ENCODE peak calls at places on chromosomes 13 and 19, in seven cellular contexts. One of them, this sample, is unnamed.

GRCh38 chr19:19115954-19116353 is 22.3 kb downstream of the TMEM161A start:
- DNase-seq in AG04450: no peak
- DNase-seq in foreskin fibroblast: peak; percentile 40
- DNase-seq in epithelial cell of esophagus: no peak
- DNase-seq in brain microvascular endothelial cell: no peak
- DNase-seq in mucosa of descending colon: peak; percentile 67
- DNase-seq in fibroblast of lung: no peak
- DNase-seq in this sample: no peak

GRCh38 chr13:71602327-71602726 is 264.7 kb downstream of the DACH1 start:
- DNase-seq in AG04450: no peak
- DNase-seq in foreskin fibroblast: no peak
- DNase-seq in epithelial cell of esophagus: no peak
- DNase-seq in brain microvascular endothelial cell: no peak
- DNase-seq in mucosa of descending colon: no peak
- DNase-seq in fibroblast of lung: no peak
- DNase-seq in this sample: no peak

GRCh38 chr19:2788237-2788636 is 2.9 kb downstream of the THOP1 start:
- DNase-seq in AG04450: no peak
- DNase-seq in foreskin fibroblast: no peak
- DNase-seq in epithelial cell of esophagus: no peak
- DNase-seq in brain microvascular endothelial cell: no peak
- DNase-seq in mucosa of descending colon: no peak
- DNase-seq in fibroblast of lung: no peak
- DNase-seq in this sample: no peak

GRCh38 chr13:114131581-114132418 is 623 bp downstream of the RASA3 start:
- DNase-seq in AG04450: no peak
- DNase-seq in foreskin fibroblast: peak; percentile 56
- DNase-seq in epithelial cell of esophagus: peak; percentile 22
- DNase-seq in brain microvascular endothelial cell: no peak
- DNase-seq in mucosa of descending colon: no peak
- DNase-seq in fibroblast of lung: peak; percentile 59
- DNase-seq in this sample: no peak

GRCh38 chr19:3351702-3352447 is 14.5 kb upstream of the NFIC start:
- DNase-seq in AG04450: no peak
- DNase-seq in foreskin fibroblast: no peak
- DNase-seq in epithelial cell of esophagus: no peak
- DNase-seq in brain microvascular endothelial cell: no peak
- DNase-seq in mucosa of descending colon: no peak
- DNase-seq in fibroblast of lung: no peak
- DNase-seq in this sample: no peak

GRCh38 chr13:31261241-31261640 is 61.5 kb downstream of the B3GLCT start:
- DNase-seq in AG04450: no peak
- DNase-seq in foreskin fibroblast: peak; percentile 8
- DNase-seq in epithelial cell of esophagus: peak; percentile 36
- DNase-seq in brain microvascular endothelial cell: no peak
- DNase-seq in mucosa of descending colon: no peak
- DNase-seq in fibroblast of lung: no peak
- DNase-seq in this sample: no peak

GRCh38 chr13:50999641-51000040 is 90.0 kb downstream of the RNASEH2B start:
- DNase-seq in AG04450: no peak
- DNase-seq in foreskin fibroblast: no peak
- DNase-seq in epithelial cell of esophagus: peak; percentile 9
- DNase-seq in brain microvascular endothelial cell: no peak
- DNase-seq in mucosa of descending colon: no peak
- DNase-seq in fibroblast of lung: no peak
- DNase-seq in this sample: no peak

GRCh38 chr13:32067149-32067961 is 35.8 kb downstream of the FRY start:
- DNase-seq in AG04450: no peak
- DNase-seq in foreskin fibroblast: no peak
- DNase-seq in epithelial cell of esophagus: no peak
- DNase-seq in brain microvascular endothelial cell: no peak
- DNase-seq in mucosa of descending colon: no peak
- DNase-seq in fibroblast of lung: no peak
- DNase-seq in this sample: no peak

GRCh38 chr13:45769072-45769471 is 67.0 kb downstream of the CBY2 start:
- DNase-seq in AG04450: no peak
- DNase-seq in foreskin fibroblast: no peak
- DNase-seq in epithelial cell of esophagus: no peak
- DNase-seq in brain microvascular endothelial cell: no peak
- DNase-seq in mucosa of descending colon: no peak
- DNase-seq in fibroblast of lung: no peak
- DNase-seq in this sample: no peak

GRCh38 chr19:55692681-55693081 is 17.7 kb downstream of the EPN1 start:
- DNase-seq in AG04450: no peak
- DNase-seq in foreskin fibroblast: no peak
- DNase-seq in epithelial cell of esophagus: no peak
- DNase-seq in brain microvascular endothelial cell: no peak
- DNase-seq in mucosa of descending colon: no peak
- DNase-seq in fibroblast of lung: no peak
- DNase-seq in this sample: no peak

GRCh38 chr13:112007191-112007590 is 59.8 kb upstream of the SOX1 start:
- DNase-seq in AG04450: no peak
- DNase-seq in foreskin fibroblast: no peak
- DNase-seq in epithelial cell of esophagus: no peak
- DNase-seq in brain microvascular endothelial cell: no peak
- DNase-seq in mucosa of descending colon: no peak
- DNase-seq in fibroblast of lung: no peak
- DNase-seq in this sample: no peak

GRCh38 chr19:49896863-49897621 is at the start of gene IL4I1:
- DNase-seq in AG04450: no peak
- DNase-seq in foreskin fibroblast: peak; percentile 41
- DNase-seq in epithelial cell of esophagus: no peak
- DNase-seq in brain microvascular endothelial cell: no peak
- DNase-seq in mucosa of descending colon: peak; percentile 51
- DNase-seq in fibroblast of lung: peak; percentile 20
- DNase-seq in this sample: no peak

GRCh38 chr19:29645911-29646310 is 19.4 kb upstream of the PLEKHF1 start:
- DNase-seq in AG04450: no peak
- DNase-seq in foreskin fibroblast: peak; percentile 61
- DNase-seq in epithelial cell of esophagus: peak; percentile 78
- DNase-seq in brain microvascular endothelial cell: peak; percentile 18
- DNase-seq in mucosa of descending colon: peak; percentile 6
- DNase-seq in fibroblast of lung: peak; percentile 66
- DNase-seq in this sample: no peak
- H3K4me3 ChIP-seq in AG04450: no peak overlapping the region
- H3K4me3 ChIP-seq in foreskin fibroblast: peak overlapping the region; percentile 20
- H3K4me3 ChIP-seq in epithelial cell of esophagus: no peak overlapping the region
- H3K4me3 ChIP-seq in brain microvascular endothelial cell: no peak overlapping the region
- H3K4me3 ChIP-seq in mucosa of descending colon: no peak overlapping the region
- H3K4me3 ChIP-seq in fibroblast of lung: peak overlapping the region; percentile 20
- H3K4me3 ChIP-seq in this sample: no peak overlapping the region

DNA sequence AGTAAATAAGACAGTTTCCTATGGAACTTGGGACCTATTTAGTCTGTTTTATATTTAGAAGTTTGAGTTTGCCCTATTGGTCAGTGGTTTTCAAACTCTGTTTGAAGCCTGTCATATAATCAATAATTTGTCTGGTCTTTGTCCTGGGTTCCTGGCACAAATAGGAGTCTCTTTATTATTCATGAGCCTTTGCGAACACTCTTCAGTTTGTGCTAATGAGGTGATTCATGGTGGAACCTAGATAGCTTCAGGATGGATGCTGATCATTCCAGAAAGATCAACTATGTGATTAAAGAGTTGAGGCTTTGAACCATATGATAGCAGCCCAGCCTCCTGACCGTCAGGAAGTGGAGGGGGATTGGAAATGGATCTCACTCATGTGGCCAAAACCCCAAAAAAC is 10.0 kb upstream of the VWA8 start:
- DNase-seq in AG04450: no peak
- DNase-seq in foreskin fibroblast: no peak
- DNase-seq in epithelial cell of esophagus: no peak
- DNase-seq in brain microvascular endothelial cell: no peak
- DNase-seq in mucosa of descending colon: no peak
- DNase-seq in fibroblast of lung: peak; percentile 71
- DNase-seq in this sample: no peak
- TF ChIP-seq CTCF in AG04450: no peak
- TF ChIP-seq CTCF in foreskin fibroblast: no peak
- TF ChIP-seq CTCF in epithelial cell of esophagus: no peak
- TF ChIP-seq CTCF in brain microvascular endothelial cell: no peak
- TF ChIP-seq CTCF in mucosa of descending colon: no peak
- TF ChIP-seq CTCF in fibroblast of lung: no peak
- TF ChIP-seq CTCF in this sample: no peak

GRCh38 chr13:33766724-33767123 is 51.2 kb upstream of the RFC3 start:
- DNase-seq in AG04450: no peak
- DNase-seq in foreskin fibroblast: no peak
- DNase-seq in epithelial cell of esophagus: no peak
- DNase-seq in brain microvascular endothelial cell: no peak
- DNase-seq in mucosa of descending colon: no peak
- DNase-seq in fibroblast of lung: no peak
- DNase-seq in this sample: no peak
- H3K4me3 ChIP-seq in AG04450: no peak overlapping the region
- H3K4me3 ChIP-seq in foreskin fibroblast: no peak overlapping the region
- H3K4me3 ChIP-seq in epithelial cell of esophagus: no peak overlapping the region
- H3K4me3 ChIP-seq in brain microvascular endothelial cell: no peak overlapping the region
- H3K4me3 ChIP-seq in mucosa of descending colon: no peak overlapping the region
- H3K4me3 ChIP-seq in fibroblast of lung: no peak overlapping the region
- H3K4me3 ChIP-seq in this sample: no peak overlapping the region

DNA sequence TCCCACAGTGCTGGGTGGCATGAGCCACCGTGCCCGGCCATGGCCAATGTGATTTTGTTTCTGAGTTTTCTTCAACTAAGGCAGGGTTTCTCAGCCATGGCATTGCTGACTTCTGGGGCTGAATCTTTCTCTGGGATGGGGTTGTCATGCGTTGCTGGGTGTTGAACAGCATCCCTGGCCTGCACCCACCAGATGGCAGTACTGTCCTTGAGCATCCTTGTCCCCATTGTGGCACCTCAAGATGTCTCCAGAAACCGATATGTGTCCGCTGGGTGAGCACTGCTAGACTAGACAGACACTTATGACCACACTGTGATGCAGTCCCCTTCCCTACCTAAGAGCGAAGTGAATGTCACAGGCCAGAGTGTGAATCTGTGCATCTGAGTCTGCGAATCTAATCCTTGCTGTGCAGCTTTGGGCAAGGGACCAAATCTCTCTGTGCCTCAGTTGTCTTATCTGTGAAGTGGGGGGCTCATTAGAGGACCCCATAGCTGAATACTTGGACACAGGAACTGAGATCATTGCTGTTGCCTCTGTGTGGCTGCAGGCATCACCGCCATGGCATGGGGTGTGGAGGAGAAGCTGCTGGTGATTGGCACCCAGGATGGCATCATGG is 50.3 kb upstream of the SIN3B start:
- DNase-seq in AG04450: peak; percentile 8
- DNase-seq in foreskin fibroblast: peak; percentile 77
- DNase-seq in epithelial cell of esophagus: peak; percentile 78
- DNase-seq in brain microvascular endothelial cell: peak; percentile 67
- DNase-seq in mucosa of descending colon: peak; percentile 66
- DNase-seq in fibroblast of lung: peak; percentile 32
- DNase-seq in this sample: peak; percentile 12
- TF ChIP-seq CTCF in AG04450: peak; percentile 58
- TF ChIP-seq CTCF in foreskin fibroblast: peak; percentile 72
- TF ChIP-seq CTCF in epithelial cell of esophagus: peak; percentile 79
- TF ChIP-seq CTCF in brain microvascular endothelial cell: peak; percentile 81
- TF ChIP-seq CTCF in mucosa of descending colon: no peak
- TF ChIP-seq CTCF in fibroblast of lung: peak; percentile 63
- TF ChIP-seq CTCF in this sample: peak; percentile 73

GRCh38 chr19:18009412-18010066 is 1.6 kb downstream of the ARRDC2 start:
- DNase-seq in AG04450: no peak
- DNase-seq in foreskin fibroblast: no peak
- DNase-seq in epithelial cell of esophagus: no peak
- DNase-seq in brain microvascular endothelial cell: no peak
- DNase-seq in mucosa of descending colon: no peak
- DNase-seq in fibroblast of lung: peak; percentile 39
- DNase-seq in this sample: no peak

GRCh38 chr19:18007939-18008673 is at the start of gene ARRDC2:
- DNase-seq in AG04450: peak; percentile 77
- DNase-seq in foreskin fibroblast: peak; percentile 96
- DNase-seq in epithelial cell of esophagus: peak; percentile 93
- DNase-seq in brain microvascular endothelial cell: peak; percentile 76
- DNase-seq in mucosa of descending colon: peak; percentile 94
- DNase-seq in fibroblast of lung: peak; percentile 83
- DNase-seq in this sample: peak; percentile 81

GRCh38 chr19:18008814-18009213 is 844 bp downstream of the ARRDC2 start:
- DNase-seq in AG04450: no peak
- DNase-seq in foreskin fibroblast: no peak
- DNase-seq in epithelial cell of esophagus: no peak
- DNase-seq in brain microvascular endothelial cell: no peak
- DNase-seq in mucosa of descending colon: no peak
- DNase-seq in fibroblast of lung: no peak
- DNase-seq in this sample: no peak

GRCh38 chr19:18007605-18007938 is 398 bp upstream of the ARRDC2 start:
- DNase-seq in AG04450: no peak
- DNase-seq in foreskin fibroblast: no peak
- DNase-seq in epithelial cell of esophagus: no peak
- DNase-seq in brain microvascular endothelial cell: peak; percentile 16
- DNase-seq in mucosa of descending colon: no peak
- DNase-seq in fibroblast of lung: no peak
- DNase-seq in this sample: no peak

DNA sequence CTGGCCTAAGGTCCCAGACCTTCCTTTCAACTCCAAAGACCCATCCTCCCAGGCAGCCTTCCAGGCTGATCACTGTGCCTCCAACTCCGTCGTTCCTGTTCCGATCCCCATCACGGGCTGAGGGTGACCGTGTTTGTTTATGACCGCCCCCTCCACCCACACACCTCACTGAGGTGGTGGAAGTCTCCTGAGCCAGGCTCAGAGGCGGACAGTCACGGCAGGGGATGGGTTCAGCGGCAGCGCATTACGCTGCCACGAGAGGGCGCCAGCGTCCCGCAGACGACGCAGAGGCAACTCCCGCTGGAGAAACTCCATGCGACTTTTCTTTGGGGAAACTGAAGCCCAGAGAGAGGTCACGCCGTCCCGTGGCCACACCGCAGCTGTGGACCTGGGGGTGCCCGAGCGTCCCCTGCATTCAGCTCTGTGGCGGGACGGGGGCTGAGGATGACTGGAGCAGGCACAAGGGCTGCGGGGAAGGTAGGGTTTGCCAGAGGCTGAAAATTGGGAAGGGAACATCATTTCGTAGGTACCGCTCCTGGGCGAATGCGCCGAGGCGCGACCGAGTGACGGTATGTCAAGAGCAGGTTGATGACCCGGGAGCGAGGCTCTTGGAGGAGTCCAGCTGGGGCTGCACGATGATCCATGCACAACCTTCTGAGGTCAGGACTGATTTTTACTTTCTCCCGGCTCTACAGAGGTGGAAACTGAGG is 920 bp upstream of the ARRDC2 start:
- DNase-seq in AG04450: no peak
- DNase-seq in foreskin fibroblast: peak; percentile 92
- DNase-seq in epithelial cell of esophagus: peak; percentile 76
- DNase-seq in brain microvascular endothelial cell: peak; percentile 64
- DNase-seq in mucosa of descending colon: peak; percentile 90
- DNase-seq in fibroblast of lung: peak; percentile 47
- DNase-seq in this sample: peak; percentile 53
- H3K4me3 ChIP-seq in AG04450: peak overlapping the region; percentile 58
- H3K4me3 ChIP-seq in foreskin fibroblast: peak overlapping the region; percentile 63
- H3K4me3 ChIP-seq in epithelial cell of esophagus: peak overlapping the region; percentile 51
- H3K4me3 ChIP-seq in brain microvascular endothelial cell: peak overlapping the region; percentile 53
- H3K4me3 ChIP-seq in mucosa of descending colon: no peak overlapping the region
- H3K4me3 ChIP-seq in fibroblast of lung: peak overlapping the region; percentile 49
- H3K4me3 ChIP-seq in this sample: peak overlapping the region; percentile 46

GRCh38 chr19:40139533-40140287 is 49.0 kb upstream of the ZNF780A start:
- DNase-seq in AG04450: peak; percentile 15
- DNase-seq in foreskin fibroblast: peak; percentile 72
- DNase-seq in epithelial cell of esophagus: peak; percentile 67
- DNase-seq in brain microvascular endothelial cell: peak; percentile 18
- DNase-seq in mucosa of descending colon: peak; percentile 13
- DNase-seq in fibroblast of lung: peak; percentile 20
- DNase-seq in this sample: peak; percentile 39
- TF ChIP-seq CTCF in AG04450: peak; percentile 77
- TF ChIP-seq CTCF in foreskin fibroblast: peak; percentile 60
- TF ChIP-seq CTCF in epithelial cell of esophagus: peak; percentile 75
- TF ChIP-seq CTCF in brain microvascular endothelial cell: peak; percentile 74
- TF ChIP-seq CTCF in mucosa of descending colon: no peak
- TF ChIP-seq CTCF in fibroblast of lung: peak; percentile 73
- TF ChIP-seq CTCF in this sample: peak; percentile 64